ENCODE peak calls at places on chromosomes 7 and 10, in ten cellular contexts. J is NCI-H2029, R is posterior cingulate gyrus, T is NCI-H1417, I is ecto neural progenitor cell, X is A549, A is Daoy, W is HT1080, K is COR-L47, Q is Caki2. B is an unnamed sample.

GRCh38 chr10:63206997-63207952 is 74.1 kb downstream of the NRBF2 start:
- DNase-seq in I (no peak), A (peak; percentile 4), K (peak; percentile 78), W (no peak), Q (no peak), T (no peak), J (no peak), X (no peak), R (no peak), B (no peak)

GRCh38 chr7:29202651-29203069 is 8.1 kb downstream of the CHN2 start:
- DNase-seq in Q (no peak), X (no peak), T (no peak), A (no peak), R (no peak), W (no peak), J (no peak), K (no peak), I (no peak), B (no peak)

GRCh38 chr7:148906707-148907498 is 22.8 kb upstream of the EZH2 start:
- DNase-seq in X (no peak), K (no peak), T (no peak), J (no peak), W (no peak), A (no peak), Q (no peak), I (no peak), R (no peak), B (no peak)

GRCh38 chr7:2512713-2513112 is 6.9 kb upstream of the LFNG start:
- DNase-seq in A (no peak), W (no peak), Q (no peak), J (no peak), K (no peak), T (peak; percentile 50), I (no peak), X (no peak), R (no peak), B (no peak)

GRCh38 chr10:129552119-129552518 is 85.1 kb downstream of the MGMT start:
- DNase-seq in J (no peak), Q (no peak), I (peak; percentile 36), W (no peak), R (no peak), X (no peak), T (no peak), A (peak; percentile 36), K (no peak), B (no peak)

GRCh38 chr10:15990523-15991129 is 130.3 kb upstream of the MINDY3 start:
- DNase-seq in X (no peak), K (no peak), T (no peak), Q (no peak), J (no peak), A (no peak), I (no peak), R (no peak), W (no peak), B (no peak)

GRCh38 chr10:132634241-132634946 is 96.8 kb downstream of the INPP5A start:
- DNase-seq in J (no peak), A (no peak), Q (no peak), T (no peak), K (no peak), X (no peak), W (no peak), I (no peak), R (no peak), B (no peak)

GRCh38 chr10:51986531-51986930 is 287.1 kb upstream of the CSTF2T start:
- DNase-seq in K (no peak), I (no peak), W (no peak), T (no peak), A (no peak), X (no peak), J (no peak), R (no peak), Q (no peak), B (no peak)

GRCh38 chr10:118968482-118968881 is 61.0 kb upstream of the NANOS1 start:
- DNase-seq in W (no peak), A (no peak), I (peak; percentile 38), R (no peak), X (no peak), T (no peak), J (no peak), Q (no peak), K (no peak), B (no peak)

GRCh38 chr10:48533951-48534720 is 70.7 kb downstream of the ARHGAP22 start:
- DNase-seq in A (no peak), K (no peak), J (peak; percentile 9), W (no peak), Q (no peak), R (no peak), X (no peak), I (peak; percentile 25), T (no peak), B (no peak)

GRCh38 chr10:16989826-16990293 is 139.8 kb downstream of the CUBN start:
- DNase-seq in T (no peak), X (no peak), I (no peak), R (no peak), W (peak; percentile 35), A (no peak), K (no peak), J (no peak), Q (no peak), B (no peak)

GRCh38 chr7:65840446-65840845 is 32.4 kb upstream of the VKORC1L1 start:
- DNase-seq in I (peak; percentile 71), A (no peak), Q (no peak), R (no peak), J (no peak), W (no peak), T (no peak), X (no peak), K (no peak), B (no peak)

GRCh38 chr7:157769016-157769869 is 432.4 kb downstream of the DNAJB6 start:
- DNase-seq in Q (no peak), K (peak; percentile 90), R (peak; percentile 75), W (no peak), T (peak; percentile 95), I (no peak), A (no peak), X (no peak), J (peak; percentile 2), B (no peak)

GRCh38 chr10:15436696-15437095 is 65.6 kb upstream of the FAM171A1 start:
- DNase-seq in W (no peak), Q (no peak), R (no peak), J (no peak), A (peak; percentile 61), K (no peak), I (no peak), T (no peak), X (peak; percentile 23), B (no peak)

GRCh38 chr10:31520982-31521381 is 202.0 kb downstream of the ZEB1 start:
- DNase-seq in W (no peak), R (no peak), T (no peak), A (no peak), Q (no peak), J (no peak), I (no peak), K (no peak), X (no peak), B (no peak)

GRCh38 chr10:13309792-13310191 is 9.9 kb upstream of the PHYH start:
- DNase-seq in I (no peak), R (no peak), W (no peak), J (no peak), A (no peak), T (no peak), Q (no peak), K (no peak), X (no peak), B (no peak)

B was measured in DND-41.